ENCODE peak calls at places on chromosomes 4 and X, in nine cellular contexts. C, J, S, F, I, H, T, V and P are unnamed samples.

GRCh38 chr4:11741190-11741652 is 312.5 kb upstream of the HS3ST1 start:
- DNase-seq in C (no peak), J (no peak), S (no peak), F (no peak), I (no peak), H (no peak), T (peak; percentile 62), V (peak; percentile 68), P (peak; percentile 62)

GRCh38 chr4:177177446-177178160 is 132.1 kb upstream of the NEIL3 start:
- DNase-seq in C (peak; percentile 20), J (no peak), S (no peak), F (no peak), I (no peak), H (no peak), T (peak; percentile 89), V (peak; percentile 93), P (peak; percentile 83)

GRCh38 chr4:138035781-138036258 is 206.3 kb downstream of the SLC7A11 start:
- DNase-seq in C (peak; percentile 54), J (no peak), S (no peak), F (no peak), I (no peak), H (peak; percentile 47), T (peak; percentile 81), V (peak; percentile 84), P (peak; percentile 84)

GRCh38 chr4:79516114-79516513 is 108.1 kb upstream of the GK2 start:
- DNase-seq in C (no peak), J (no peak), S (no peak), F (no peak), I (no peak), H (no peak), T (no peak), V (no peak), P (no peak)

GRCh38 chrX:139974496-139974895 is 9.2 kb upstream of the CXorf66 start:
- DNase-seq in C (no peak), J (no peak), S (no peak), F (no peak), I (no peak), H (no peak), T (no peak), V (no peak), P (no peak)

GRCh38 chr4:73978886-73979285 is 2.9 kb downstream of the PF4 start:
- DNase-seq in C (peak; percentile 75), J (no peak), S (no peak), F (no peak), I (no peak), H (no peak), T (peak; percentile 93), V (peak; percentile 92), P (peak; percentile 74)

GRCh38 chr4:7073526-7074390 is 5.9 kb upstream of the GRPEL1 start:
- DNase-seq in C (peak; percentile 62), J (no peak), S (no peak), F (no peak), I (no peak), H (no peak), T (peak; percentile 42), V (peak; percentile 50), P (peak; percentile 20)

GRCh38 chr4:184534511-184535391 is 60.4 kb upstream of the IRF2 start:
- DNase-seq in C (peak; percentile 72), J (no peak), S (no peak), F (no peak), I (no peak), H (peak; percentile 18), T (peak; percentile 67), V (peak; percentile 70), P (peak; percentile 37)

GRCh38 chr4:124589827-124590226 is 122.7 kb downstream of the ANKRD50 start:
- DNase-seq in C (no peak), J (no peak), S (no peak), F (no peak), I (no peak), H (no peak), T (no peak), V (no peak), P (no peak)

GRCh38 chr4:68346461-68346860 is 3.4 kb downstream of the YTHDC1 start:
- DNase-seq in C (no peak), J (no peak), S (no peak), F (no peak), I (no peak), H (no peak), T (no peak), V (no peak), P (peak; percentile 3)

GRCh38 chrX:10414872-10415703 is 205.3 kb downstream of the MID1 start:
- DNase-seq in C (peak; percentile 9), J (no peak), S (no peak), F (no peak), I (no peak), H (no peak), T (peak; percentile 43), V (peak; percentile 24), P (peak; percentile 19)

GRCh38 chrX:94936722-94937121 is 1262.7 kb downstream of the FAM133A start:
- DNase-seq in C (no peak), J (no peak), S (no peak), F (no peak), I (no peak), H (no peak), T (no peak), V (no peak), P (no peak)

GRCh38 chr4:116878280-116878679 is 207.1 kb downstream of the TRAM1L1 start:
- DNase-seq in C (no peak), J (no peak), S (no peak), F (no peak), I (no peak), H (no peak), T (no peak), V (no peak), P (no peak)

GRCh38 chr4:54914781-54915180 is 210.6 kb downstream of the KDR start:
- DNase-seq in C (no peak), J (no peak), S (no peak), F (no peak), I (no peak), H (no peak), T (no peak), V (no peak), P (no peak)

GRCh38 chr4:168848977-168849687 is 160.9 kb downstream of the CBR4 start:
- DNase-seq in C (peak; percentile 79), J (no peak), S (no peak), F (no peak), I (no peak), H (no peak), T (peak; percentile 59), V (no peak), P (no peak)

GRCh38 chr4:81454953-81455352 is 16.8 kb downstream of the RASGEF1B start:
- DNase-seq in C (no peak), J (no peak), S (no peak), F (no peak), I (no peak), H (no peak), T (no peak), V (no peak), P (no peak)

GRCh38 chrX:79081895-79082512 is 62.5 kb upstream of the GPR174 start:
- DNase-seq in C (peak; percentile 12), J (no peak), S (no peak), F (no peak), I (no peak), H (no peak), T (peak; percentile 4), V (peak; percentile 23), P (no peak)

GRCh38 chr4:24988776-24989175 is 42.0 kb downstream of the LGI2 start:
- DNase-seq in C (peak; percentile 33), J (no peak), S (no peak), F (no peak), I (no peak), H (no peak), T (peak; percentile 51), V (peak; percentile 62), P (peak; percentile 36)

GRCh38 chr4:41728571-41728908 is 20.0 kb downstream of the PHOX2B start:
- DNase-seq in C (no peak), J (no peak), S (no peak), F (no peak), I (no peak), H (no peak), T (peak; percentile 83), V (peak; percentile 81), P (peak; percentile 46)
- H3K4me3 ChIP-seq in C (no peak overlapping the region), J (no peak overlapping the region), S (no peak overlapping the region), F (no peak overlapping the region), I (no peak overlapping the region), H (no peak overlapping the region), T (no peak overlapping the region), V (no peak overlapping the region), P (no peak overlapping the region)

GRCh38 chr4:136150046-136150445 is 1382.2 kb downstream of the PCDH18 start:
- DNase-seq in C (no peak), J (no peak), S (no peak), F (no peak), I (no peak), H (no peak), T (no peak), V (no peak), P (no peak)
- TF ChIP-seq CTCF in C (no peak), J (no peak), S (no peak), F (no peak), I (no peak), H (no peak), T (no peak), V (no peak), P (no peak)

DNA sequence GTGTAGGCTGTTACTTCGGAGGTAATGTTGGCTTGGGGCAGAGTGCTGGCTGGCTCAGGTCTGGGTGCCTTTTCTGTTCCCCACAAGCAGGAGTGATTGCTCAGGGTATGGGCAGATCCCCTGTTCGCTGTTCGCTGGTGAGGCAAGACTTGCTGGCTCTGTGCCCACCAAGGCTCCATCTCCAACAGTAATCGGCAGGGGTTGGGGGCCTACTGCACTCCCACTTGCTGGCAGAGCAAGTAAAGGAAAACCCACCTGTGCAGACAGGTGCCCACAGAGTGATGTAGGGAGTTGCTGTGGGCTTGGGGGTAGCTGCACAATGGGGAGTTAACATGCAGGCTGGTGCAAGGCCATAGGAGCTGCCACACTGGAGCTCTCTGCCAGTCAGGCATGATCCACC is 8.0 kb upstream of the TMSB15C start:
- DNase-seq in C (no peak), J (no peak), S (no peak), F (no peak), I (no peak), H (no peak), T (no peak), V (no peak), P (no peak)
- H3K4me3 ChIP-seq in C (no peak overlapping the region), J (no peak overlapping the region), S (no peak overlapping the region), F (no peak overlapping the region), I (no peak overlapping the region), H (no peak overlapping the region), T (no peak overlapping the region), V (no peak overlapping the region), P (no peak overlapping the region)

DNA sequence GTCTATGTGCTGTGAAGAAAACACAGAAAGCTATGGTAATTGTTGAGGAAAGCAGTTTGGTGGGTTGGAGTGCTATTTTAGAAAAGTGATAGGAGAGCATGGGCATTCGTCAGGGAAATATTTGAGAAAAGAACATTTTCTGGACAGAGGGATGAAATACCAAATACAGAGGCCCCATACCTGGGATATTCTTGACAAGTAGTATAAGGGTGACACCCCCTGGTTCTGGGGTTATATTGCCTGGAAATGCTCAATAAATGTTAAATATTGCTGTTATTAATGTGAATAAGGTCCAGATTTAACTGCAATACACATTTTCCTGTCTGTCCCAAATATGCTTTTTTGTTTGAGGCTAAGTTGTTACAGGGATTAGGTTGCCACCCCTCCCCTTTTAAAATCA is 42.9 kb downstream of the WWC2 start:
- DNase-seq in C (no peak), J (no peak), S (no peak), F (no peak), I (no peak), H (no peak), T (no peak), V (no peak), P (no peak)
- TF ChIP-seq CTCF in C (no peak), J (no peak), S (no peak), F (no peak), I (no peak), H (no peak), T (no peak), V (no peak), P (no peak)